ENCODE peak calls at places on chromosome 9, in nine cellular contexts. One of them, this sample, is unnamed. For H3K4me1 and H3K27me3, the result is how much of the 10 kb centered on the place peaks cover.

GRCh38 chr9:5869315-5870019 is 21.2 kb upstream of the MLANA start:
- DNase-seq in SK-N-SH: no peak
- DNase-seq in tibial nerve: no peak
- DNase-seq in stomach: no peak
- DNase-seq in K562: peak
- DNase-seq in upper lobe of left lung: no peak
- DNase-seq in ovary: no peak
- DNase-seq in transverse colon: no peak
- DNase-seq in H1: no peak
- DNase-seq in this sample: no peak

GRCh38 chr9:136643596-136644342 is 18.9 kb upstream of the EGFL7 start:
- DNase-seq in stomach: no peak
- DNase-seq in K562: no peak
- DNase-seq in tibial nerve: no peak
- DNase-seq in upper lobe of left lung: peak
- DNase-seq in H1: no peak
- DNase-seq in transverse colon: no peak
- DNase-seq in ovary: no peak
- DNase-seq in SK-N-SH: no peak
- DNase-seq in this sample: no peak

GRCh38 chr9:128244443-128245226 is 31.2 kb downstream of the GOLGA2 start:
- DNase-seq in transverse colon: peak
- DNase-seq in ovary: peak
- DNase-seq in stomach: peak
- DNase-seq in upper lobe of left lung: peak
- DNase-seq in H1: no peak
- DNase-seq in tibial nerve: peak
- DNase-seq in K562: peak
- DNase-seq in SK-N-SH: peak
- DNase-seq in this sample: peak

GRCh38 chr9:115808108-115808507 is 345.5 kb upstream of the PAPPA start:
- DNase-seq in transverse colon: no peak
- DNase-seq in tibial nerve: no peak
- DNase-seq in SK-N-SH: no peak
- DNase-seq in stomach: no peak
- DNase-seq in upper lobe of left lung: peak
- DNase-seq in H1: no peak
- DNase-seq in ovary: no peak
- DNase-seq in K562: no peak
- DNase-seq in this sample: no peak

GRCh38 chr9:35335164-35335563 is 154.7 kb upstream of the RUSC2 start:
- DNase-seq in tibial nerve: no peak
- DNase-seq in SK-N-SH: no peak
- DNase-seq in ovary: no peak
- DNase-seq in K562: no peak
- DNase-seq in stomach: no peak
- DNase-seq in upper lobe of left lung: no peak
- DNase-seq in transverse colon: no peak
- DNase-seq in H1: no peak
- DNase-seq in this sample: no peak

GRCh38 chr9:136854842-136855460 is 2.8 kb downstream of the MAMDC4 start:
- DNase-seq in SK-N-SH: no peak
- DNase-seq in upper lobe of left lung: no peak
- DNase-seq in H1: no peak
- DNase-seq in K562: no peak
- DNase-seq in ovary: peak
- DNase-seq in stomach: no peak
- DNase-seq in tibial nerve: no peak
- DNase-seq in transverse colon: no peak
- DNase-seq in this sample: no peak

GRCh38 chr9:125190371-125190801 is 783 bp upstream of the PPP6C start:
- DNase-seq in upper lobe of left lung: no peak
- DNase-seq in transverse colon: no peak
- DNase-seq in H1: no peak
- DNase-seq in K562: peak
- DNase-seq in SK-N-SH: peak
- DNase-seq in ovary: no peak
- DNase-seq in tibial nerve: no peak
- DNase-seq in stomach: no peak
- DNase-seq in this sample: no peak

GRCh38 chr9:93874242-93874641 is 80.9 kb downstream of the BARX1 start:
- DNase-seq in K562: no peak
- DNase-seq in stomach: no peak
- DNase-seq in upper lobe of left lung: no peak
- DNase-seq in SK-N-SH: no peak
- DNase-seq in transverse colon: no peak
- DNase-seq in ovary: no peak
- DNase-seq in tibial nerve: no peak
- DNase-seq in H1: no peak
- DNase-seq in this sample: no peak

GRCh38 chr9:26856413-26857032 is 36.1 kb downstream of the CAAP1 start:
- DNase-seq in H1: no peak
- DNase-seq in K562: peak
- DNase-seq in SK-N-SH: peak
- DNase-seq in ovary: no peak
- DNase-seq in stomach: no peak
- DNase-seq in upper lobe of left lung: no peak
- DNase-seq in tibial nerve: no peak
- DNase-seq in transverse colon: peak
- DNase-seq in this sample: no peak

GRCh38 chr9:113993838-113994540 is 84.1 kb downstream of the AMBP start:
- DNase-seq in stomach: peak
- DNase-seq in upper lobe of left lung: peak
- DNase-seq in tibial nerve: peak
- DNase-seq in transverse colon: peak
- DNase-seq in SK-N-SH: peak
- DNase-seq in K562: no peak
- DNase-seq in H1: no peak
- DNase-seq in ovary: peak
- DNase-seq in this sample: peak

GRCh38 chr9:105401651-105402050 is 46.2 kb upstream of the FSD1L start:
- DNase-seq in transverse colon: no peak
- DNase-seq in K562: no peak
- DNase-seq in ovary: no peak
- DNase-seq in tibial nerve: no peak
- DNase-seq in stomach: no peak
- DNase-seq in H1: no peak
- DNase-seq in SK-N-SH: no peak
- DNase-seq in upper lobe of left lung: no peak
- DNase-seq in this sample: no peak

GRCh38 chr9:26870292-26870691 is 22.3 kb downstream of the CAAP1 start:
- DNase-seq in H1: no peak
- DNase-seq in tibial nerve: no peak
- DNase-seq in upper lobe of left lung: no peak
- DNase-seq in ovary: no peak
- DNase-seq in transverse colon: no peak
- DNase-seq in stomach: no peak
- DNase-seq in SK-N-SH: no peak
- DNase-seq in K562: no peak
- DNase-seq in this sample: no peak

GRCh38 chr9:74672237-74672636 is 175.1 kb downstream of the RORB start:
- DNase-seq in SK-N-SH: no peak
- DNase-seq in K562: no peak
- DNase-seq in upper lobe of left lung: no peak
- DNase-seq in transverse colon: no peak
- DNase-seq in tibial nerve: no peak
- DNase-seq in stomach: no peak
- DNase-seq in H1: no peak
- DNase-seq in ovary: no peak
- DNase-seq in this sample: no peak

GRCh38 chr9:114789006-114789405 is 16.8 kb downstream of the TNFSF15 start:
- DNase-seq in stomach: no peak
- DNase-seq in SK-N-SH: no peak
- DNase-seq in K562: no peak
- DNase-seq in tibial nerve: no peak
- DNase-seq in transverse colon: no peak
- DNase-seq in H1: no peak
- DNase-seq in ovary: no peak
- DNase-seq in upper lobe of left lung: no peak
- DNase-seq in this sample: no peak

GRCh38 chr9:2465921-2466460 is 155.6 kb upstream of the VLDLR start:
- DNase-seq in transverse colon: peak
- DNase-seq in SK-N-SH: no peak
- DNase-seq in tibial nerve: no peak
- DNase-seq in stomach: no peak
- DNase-seq in K562: no peak
- DNase-seq in ovary: no peak
- DNase-seq in H1: no peak
- DNase-seq in upper lobe of left lung: no peak
- DNase-seq in this sample: no peak

GRCh38 chr9:2208991-2209390 is 193.8 kb downstream of the SMARCA2 start:
- DNase-seq in upper lobe of left lung: no peak
- DNase-seq in stomach: no peak
- DNase-seq in H1: no peak
- DNase-seq in ovary: no peak
- DNase-seq in tibial nerve: no peak
- DNase-seq in K562: no peak
- DNase-seq in transverse colon: no peak
- DNase-seq in SK-N-SH: peak
- DNase-seq in this sample: no peak

DNA sequence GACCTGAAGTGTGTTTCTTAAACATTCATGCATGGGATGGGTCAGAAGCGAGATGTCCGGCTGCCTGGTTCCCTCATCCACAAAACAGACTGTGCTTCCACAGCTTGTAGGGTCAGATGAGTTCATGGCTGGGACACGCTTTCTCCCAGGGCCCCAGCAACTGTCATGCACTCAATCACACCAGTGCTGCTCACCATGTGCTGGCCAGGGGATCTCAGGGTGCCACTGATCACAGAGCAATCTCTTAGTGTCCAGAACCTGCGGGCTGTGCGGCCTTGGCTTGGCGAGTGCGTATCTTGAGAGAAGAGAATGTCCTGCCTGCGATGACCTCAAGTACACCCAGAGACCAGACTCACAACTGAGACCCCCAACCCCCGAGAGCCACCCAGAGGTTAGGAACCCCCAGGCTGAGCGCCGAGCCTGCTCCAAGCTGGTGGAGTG is 26.0 kb upstream of the FCN2 start:
- DNase-seq in stomach: no peak
- DNase-seq in SK-N-SH: no peak
- DNase-seq in H1: no peak
- DNase-seq in ovary: peak
- DNase-seq in transverse colon: no peak
- DNase-seq in upper lobe of left lung: peak
- DNase-seq in tibial nerve: no peak
- DNase-seq in K562: no peak
- DNase-seq in this sample: no peak
- TF ChIP-seq EP300 in stomach: no peak
- TF ChIP-seq EP300 in SK-N-SH: no peak
- TF ChIP-seq EP300 in H1: no peak
- TF ChIP-seq EP300 in ovary: no peak
- TF ChIP-seq EP300 in transverse colon: no peak
- TF ChIP-seq EP300 in upper lobe of left lung: no peak
- TF ChIP-seq EP300 in tibial nerve: no peak
- TF ChIP-seq EP300 in K562: no peak
- TF ChIP-seq EP300 in this sample: no peak

GRCh38 chr9:134370213-134370492 is 43.9 kb downstream of the RXRA start:
- DNase-seq in K562: no peak
- DNase-seq in SK-N-SH: no peak
- DNase-seq in H1: no peak
- DNase-seq in tibial nerve: no peak
- DNase-seq in ovary: peak
- DNase-seq in transverse colon: no peak
- DNase-seq in upper lobe of left lung: no peak
- DNase-seq in stomach: no peak
- DNase-seq in this sample: no peak
- H3K4me1 ChIP-seq in K562: under half
- H3K4me1 ChIP-seq in SK-N-SH: under half
- H3K4me1 ChIP-seq in H1: under half
- H3K4me1 ChIP-seq in tibial nerve: under half
- H3K4me1 ChIP-seq in ovary: half or more
- H3K4me1 ChIP-seq in transverse colon: half or more
- H3K4me1 ChIP-seq in upper lobe of left lung: half or more
- H3K4me1 ChIP-seq in stomach: half or more
- H3K4me1 ChIP-seq in this sample: half or more

DNA sequence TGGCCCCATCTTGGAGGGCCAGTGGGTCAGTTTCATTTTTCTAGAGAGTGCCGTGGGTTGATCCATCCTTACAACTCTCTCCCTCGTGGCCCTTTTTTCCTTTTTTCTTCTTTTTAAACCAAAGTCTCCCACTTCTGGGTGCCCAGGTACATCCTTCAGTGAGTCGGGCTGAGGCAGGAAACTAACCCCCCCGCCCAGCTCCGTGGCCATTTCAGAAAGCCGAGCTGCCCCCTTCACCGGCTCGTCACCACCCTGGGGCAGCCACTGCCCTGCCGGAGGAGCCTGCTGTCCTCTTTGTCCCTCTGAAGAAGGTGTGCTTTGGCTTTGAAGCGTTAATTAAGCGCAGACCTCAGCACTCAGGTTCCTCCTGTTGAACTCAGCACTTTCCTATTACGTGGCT is 5.2 kb downstream of the CFAP77 start:
- DNase-seq in K562: no peak
- DNase-seq in SK-N-SH: no peak
- DNase-seq in transverse colon: no peak
- DNase-seq in ovary: no peak
- DNase-seq in H1: no peak
- DNase-seq in tibial nerve: no peak
- DNase-seq in stomach: no peak
- DNase-seq in upper lobe of left lung: no peak
- DNase-seq in this sample: no peak
- H3K27me3 ChIP-seq in K562: under half
- H3K27me3 ChIP-seq in SK-N-SH: under half
- H3K27me3 ChIP-seq in transverse colon: half or more
- H3K27me3 ChIP-seq in ovary: under half
- H3K27me3 ChIP-seq in H1: under half
- H3K27me3 ChIP-seq in tibial nerve: half or more
- H3K27me3 ChIP-seq in stomach: half or more
- H3K27me3 ChIP-seq in upper lobe of left lung: under half
- H3K27me3 ChIP-seq in this sample: under half

GRCh38 chr9:131734781-131735180 is 5.1 kb downstream of the RAPGEF1 start:
- DNase-seq in transverse colon: no peak
- DNase-seq in K562: no peak
- DNase-seq in SK-N-SH: no peak
- DNase-seq in upper lobe of left lung: no peak
- DNase-seq in ovary: no peak
- DNase-seq in tibial nerve: no peak
- DNase-seq in H1: no peak
- DNase-seq in stomach: no peak
- DNase-seq in this sample: no peak

GRCh38 chr9:131733601-131734061 is 6.2 kb downstream of the RAPGEF1 start:
- DNase-seq in tibial nerve: no peak
- DNase-seq in upper lobe of left lung: peak
- DNase-seq in transverse colon: peak
- DNase-seq in ovary: no peak
- DNase-seq in K562: peak
- DNase-seq in SK-N-SH: peak
- DNase-seq in stomach: peak
- DNase-seq in H1: no peak
- DNase-seq in this sample: no peak

GRCh38 chr9:131734165-131734610 is 5.7 kb downstream of the RAPGEF1 start:
- DNase-seq in upper lobe of left lung: peak
- DNase-seq in H1: no peak
- DNase-seq in SK-N-SH: peak
- DNase-seq in stomach: peak
- DNase-seq in tibial nerve: no peak
- DNase-seq in transverse colon: peak
- DNase-seq in K562: no peak
- DNase-seq in ovary: no peak
- DNase-seq in this sample: no peak

GRCh38 chr9:131736440-131736839 is 3.4 kb downstream of the RAPGEF1 start:
- DNase-seq in K562: no peak
- DNase-seq in H1: no peak
- DNase-seq in transverse colon: no peak
- DNase-seq in tibial nerve: no peak
- DNase-seq in SK-N-SH: no peak
- DNase-seq in stomach: no peak
- DNase-seq in ovary: no peak
- DNase-seq in upper lobe of left lung: no peak
- DNase-seq in this sample: no peak

GRCh38 chr9:131735238-131736181 is 4.4 kb downstream of the RAPGEF1 start:
- DNase-seq in stomach: peak
- DNase-seq in tibial nerve: no peak
- DNase-seq in ovary: no peak
- DNase-seq in transverse colon: peak
- DNase-seq in upper lobe of left lung: no peak
- DNase-seq in K562: no peak
- DNase-seq in H1: no peak
- DNase-seq in SK-N-SH: no peak
- DNase-seq in this sample: no peak
- TF ChIP-seq EP300 in stomach: no peak
- TF ChIP-seq EP300 in tibial nerve: no peak
- TF ChIP-seq EP300 in ovary: no peak
- TF ChIP-seq EP300 in transverse colon: no peak
- TF ChIP-seq EP300 in upper lobe of left lung: no peak
- TF ChIP-seq EP300 in K562: no peak
- TF ChIP-seq EP300 in H1: no peak
- TF ChIP-seq EP300 in SK-N-SH: no peak
- TF ChIP-seq EP300 in this sample: no peak